ENCODE peak calls at places on chromosomes 12 and 14, in eight cellular contexts. V is T47D, K is RWPE1, F is WTC11, N is iPS-NIHi11, I is occipital lobe, M is left colon, L is kidney tubule cell. C is an unnamed sample.

GRCh38 chr12:20120296-20120695 is 248.0 kb upstream of the PDE3A start:
- DNase-seq in V (no peak), K (no peak), F (no peak), N (no peak), I (no peak), M (no peak), L (no peak), C (no peak)

GRCh38 chr12:6116481-6117021 is 7.9 kb downstream of the VWF start:
- DNase-seq in V (no peak), K (no peak), F (no peak), N (no peak), I (no peak), M (no peak), L (peak; percentile 55), C (no peak)

GRCh38 chr12:130280226-130280625 is 57.5 kb upstream of the PIWIL1 start:
- DNase-seq in V (no peak), K (no peak), F (no peak), N (no peak), I (no peak), M (no peak), L (peak; percentile 6), C (no peak)

GRCh38 chr14:102593841-102594170 is 1.4 kb downstream of the RCOR1 start:
- DNase-seq in V (no peak), K (no peak), F (no peak), N (no peak), I (no peak), M (no peak), L (no peak), C (peak; percentile 21)

GRCh38 chr12:59403259-59403932 is 192.4 kb upstream of the SLC16A7 start:
- DNase-seq in V (peak; percentile 25), K (peak; percentile 50), F (peak; percentile 25), N (peak; percentile 70), I (peak; percentile 3), M (no peak), L (peak; percentile 59), C (peak; percentile 30)

GRCh38 chr12:62967701-62968100 is 32.8 kb upstream of the PPM1H start:
- DNase-seq in V (no peak), K (no peak), F (no peak), N (no peak), I (no peak), M (no peak), L (no peak), C (no peak)

GRCh38 chr12:102169922-102170698 is 27.5 kb downstream of the PMCH start:
- DNase-seq in V (no peak), K (peak; percentile 1), F (no peak), N (peak; percentile 18), I (no peak), M (no peak), L (peak; percentile 22), C (no peak)

GRCh38 chr12:48917857-48918537 is 7.3 kb downstream of the FKBP11 start:
- DNase-seq in V (no peak), K (no peak), F (no peak), N (no peak), I (no peak), M (no peak), L (no peak), C (no peak)

GRCh38 chr12:131527736-131528135 is 183.2 kb upstream of the SFSWAP start:
- DNase-seq in V (no peak), K (no peak), F (no peak), N (no peak), I (no peak), M (no peak), L (no peak), C (no peak)

GRCh38 chr12:63400746-63401145 is 249.7 kb upstream of the AVPR1A start:
- DNase-seq in V (no peak), K (peak; percentile 32), F (no peak), N (no peak), I (no peak), M (no peak), L (peak; percentile 89), C (no peak)

C was measured in DMS 273 treated with DMSO at 0.1 percent for 48 hours.